ENCODE peak calls at places on chromosome 20, in four cellular contexts. One of them, this sample, is unnamed. For H3K4me1, the result is how much of the 10 kb centered on the place peaks cover.

GRCh38 chr20:61112515-61112914 is 139.5 kb upstream of the CDH4 start:
- DNase-seq in pancreas: no peak
- DNase-seq in aorta: peak
- DNase-seq in testis: no peak
- DNase-seq in this sample: no peak

GRCh38 chr20:33399924-33400323 is 1.4 kb downstream of the CDK5RAP1 start:
- DNase-seq in aorta: no peak
- DNase-seq in pancreas: no peak
- DNase-seq in testis: no peak
- DNase-seq in this sample: no peak

GRCh38 chr20:1185316-1185741 is 548 bp upstream of the TMEM74B start:
- DNase-seq in aorta: no peak
- DNase-seq in pancreas: no peak
- DNase-seq in testis: no peak
- DNase-seq in this sample: peak

GRCh38 chr20:35743693-35744491 is 1.8 kb upstream of the RBM39 start:
- DNase-seq in pancreas: no peak
- DNase-seq in aorta: no peak
- DNase-seq in testis: no peak
- DNase-seq in this sample: peak

GRCh38 chr20:53580376-53581111 is 13.1 kb downstream of the ZNF217 start:
- DNase-seq in pancreas: no peak
- DNase-seq in aorta: no peak
- DNase-seq in testis: no peak
- DNase-seq in this sample: no peak

GRCh38 chr20:1108437-1108920 is 9.9 kb upstream of the PSMF1 start:
- DNase-seq in aorta: peak
- DNase-seq in pancreas: peak
- DNase-seq in testis: peak
- DNase-seq in this sample: peak

GRCh38 chr20:48098099-48098498 is 312.8 kb upstream of the SULF2 start:
- DNase-seq in pancreas: peak
- DNase-seq in aorta: no peak
- DNase-seq in testis: no peak
- DNase-seq in this sample: no peak

GRCh38 chr20:45735552-45735951 is 13.4 kb downstream of the SPINT4 start:
- DNase-seq in pancreas: no peak
- DNase-seq in aorta: no peak
- DNase-seq in testis: no peak
- DNase-seq in this sample: no peak

GRCh38 chr20:63005862-63006564 is 751 bp downstream of the BHLHE23 start:
- DNase-seq in aorta: no peak
- DNase-seq in testis: peak
- DNase-seq in pancreas: no peak
- DNase-seq in this sample: no peak

GRCh38 chr20:47620808-47621805 is 119.4 kb downstream of the NCOA3 start:
- DNase-seq in pancreas: no peak
- DNase-seq in aorta: no peak
- DNase-seq in testis: no peak
- DNase-seq in this sample: no peak

GRCh38 chr20:600736-601135 is 9.4 kb downstream of the TCF15 start:
- DNase-seq in pancreas: no peak
- DNase-seq in testis: no peak
- DNase-seq in aorta: no peak
- DNase-seq in this sample: no peak

GRCh38 chr20:25178563-25179438 is 16.7 kb upstream of the ENTPD6 start:
- DNase-seq in pancreas: peak
- DNase-seq in aorta: no peak
- DNase-seq in testis: no peak
- DNase-seq in this sample: peak

GRCh38 chr20:10863337-10864060 is 189.7 kb upstream of the JAG1 start:
- DNase-seq in aorta: no peak
- DNase-seq in testis: no peak
- DNase-seq in pancreas: no peak
- DNase-seq in this sample: no peak

GRCh38 chr20:53003420-53003819 is 31.3 kb downstream of the TSHZ2 start:
- DNase-seq in pancreas: no peak
- DNase-seq in aorta: no peak
- DNase-seq in testis: no peak
- DNase-seq in this sample: no peak

GRCh38 chr20:51800769-51801219 is 1.5 kb downstream of the SALL4 start:
- DNase-seq in testis: peak
- DNase-seq in pancreas: no peak
- DNase-seq in aorta: no peak
- DNase-seq in this sample: no peak

GRCh38 chr20:51799586-51799985 is 2.7 kb downstream of the SALL4 start:
- DNase-seq in aorta: no peak
- DNase-seq in pancreas: no peak
- DNase-seq in testis: no peak
- DNase-seq in this sample: no peak

GRCh38 chr20:51800132-51800721 is 2.1 kb downstream of the SALL4 start:
- DNase-seq in testis: peak
- DNase-seq in aorta: peak
- DNase-seq in pancreas: peak
- DNase-seq in this sample: peak

GRCh38 chr20:51796332-51796731 is 6.0 kb downstream of the SALL4 start:
- DNase-seq in testis: no peak
- DNase-seq in aorta: no peak
- DNase-seq in pancreas: no peak
- DNase-seq in this sample: no peak

DNA sequence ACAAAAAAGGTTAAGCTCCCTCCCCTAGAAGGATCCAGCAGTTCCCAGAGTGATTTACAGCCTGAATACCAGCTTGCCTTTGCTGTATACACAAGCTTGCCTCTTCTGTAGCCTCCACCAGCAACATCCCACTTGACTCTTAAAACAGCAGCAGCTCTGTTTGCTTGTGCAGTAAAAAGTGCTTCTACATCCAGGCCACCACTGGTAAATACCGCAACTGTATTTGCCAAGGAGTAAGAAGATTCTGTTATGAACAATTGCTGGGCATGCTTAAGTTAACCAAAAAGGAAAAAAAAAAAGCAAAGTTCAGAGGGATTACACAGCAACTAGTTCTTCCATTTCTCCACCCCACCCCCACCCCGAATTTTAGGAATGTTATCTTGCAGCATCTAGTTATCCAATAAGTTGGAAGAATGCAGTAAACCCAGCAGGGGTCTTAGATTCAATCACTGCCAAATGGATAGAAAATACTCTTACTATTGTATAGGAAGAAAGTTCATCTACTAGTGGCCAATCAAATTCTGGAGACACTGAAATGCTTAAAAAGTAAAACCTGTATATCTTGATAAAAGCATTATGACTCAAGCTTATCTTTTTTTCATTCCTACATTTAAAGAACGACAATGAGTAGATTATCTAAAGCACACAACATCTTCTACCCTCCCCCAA is 4.8 kb downstream of the SALL4 start:
- DNase-seq in testis: no peak
- DNase-seq in pancreas: no peak
- DNase-seq in aorta: no peak
- DNase-seq in this sample: no peak
- H3K4me1 ChIP-seq in testis: under half
- H3K4me1 ChIP-seq in pancreas: under half
- H3K4me1 ChIP-seq in aorta: under half
- H3K4me1 ChIP-seq in this sample: under half

GRCh38 chr20:16953858-16954257 is 205.7 kb downstream of the OTOR start:
- DNase-seq in testis: no peak
- DNase-seq in aorta: no peak
- DNase-seq in pancreas: no peak
- DNase-seq in this sample: no peak

GRCh38 chr20:16952965-16953364 is 204.8 kb downstream of the OTOR start:
- DNase-seq in aorta: no peak
- DNase-seq in testis: no peak
- DNase-seq in pancreas: no peak
- DNase-seq in this sample: no peak

GRCh38 chr20:16955971-16956370 is 207.8 kb downstream of the OTOR start:
- DNase-seq in aorta: no peak
- DNase-seq in testis: no peak
- DNase-seq in pancreas: no peak
- DNase-seq in this sample: no peak

GRCh38 chr20:16947346-16947943 is 199.3 kb downstream of the OTOR start:
- DNase-seq in pancreas: no peak
- DNase-seq in testis: no peak
- DNase-seq in aorta: no peak
- DNase-seq in this sample: no peak

GRCh38 chr20:16951876-16952275 is 203.7 kb downstream of the OTOR start:
- DNase-seq in pancreas: no peak
- DNase-seq in testis: no peak
- DNase-seq in aorta: no peak
- DNase-seq in this sample: no peak
- H3K4me1 ChIP-seq in pancreas: under half
- H3K4me1 ChIP-seq in testis: under half
- H3K4me1 ChIP-seq in aorta: under half
- H3K4me1 ChIP-seq in this sample: under half

GRCh38 chr20:5168582-5169396 is 42.0 kb downstream of the CDS2 start:
- DNase-seq in aorta: peak
- DNase-seq in pancreas: no peak
- DNase-seq in testis: no peak
- DNase-seq in this sample: peak
- H3K4me1 ChIP-seq in aorta: under half
- H3K4me1 ChIP-seq in pancreas: under half
- H3K4me1 ChIP-seq in testis: under half
- H3K4me1 ChIP-seq in this sample: half or more

GRCh38 chr20:2381303-2381702 is 602 bp downstream of the TGM6 start:
- DNase-seq in testis: no peak
- DNase-seq in aorta: no peak
- DNase-seq in pancreas: no peak
- DNase-seq in this sample: no peak
- H3K4me1 ChIP-seq in testis: under half
- H3K4me1 ChIP-seq in aorta: under half
- H3K4me1 ChIP-seq in pancreas: under half
- H3K4me1 ChIP-seq in this sample: under half

GRCh38 chr20:32112862-32113261 is 3.3 kb downstream of the TM9SF4 start:
- DNase-seq in aorta: no peak
- DNase-seq in testis: peak
- DNase-seq in pancreas: no peak
- DNase-seq in this sample: peak
- H3K4me1 ChIP-seq in aorta: under half
- H3K4me1 ChIP-seq in testis: under half
- H3K4me1 ChIP-seq in pancreas: under half
- H3K4me1 ChIP-seq in this sample: under half